ENCODE peak calls at places on chromosomes 3 and 15, in five cellular contexts. I is sigmoid colon, S is neural progenitor cell, G is tibial artery, F is cardiac muscle cell. R is an unnamed sample.

GRCh38 chr3:195147649-195148121 is 123.3 kb downstream of the XXYLT1 start:
- DNase-seq in I (peak), S (no peak), G (no peak), F (no peak), R (no peak)

GRCh38 chr15:88646088-88646405 is 7.2 kb downstream of the ISG20 start:
- DNase-seq in I (no peak), S (no peak), G (no peak), F (no peak), R (no peak)

GRCh38 chr15:55770261-55770660 is 27.3 kb upstream of the PRTG start:
- DNase-seq in I (no peak), S (no peak), G (no peak), F (no peak), R (no peak)

GRCh38 chr3:168088106-168088722 is 7.5 kb downstream of the GOLIM4 start:
- DNase-seq in I (no peak), S (peak), G (no peak), F (peak), R (peak)

GRCh38 chr3:138949002-138949418 is 2.0 kb downstream of the FOXL2NB start:
- DNase-seq in I (no peak), S (peak), G (no peak), F (no peak), R (no peak)

GRCh38 chr3:105868450-105868744 is 415 bp downstream of the CBLB start:
- DNase-seq in I (peak), S (peak), G (peak), F (peak), R (peak)

GRCh38 chr3:12975748-12976522 is 97.3 kb downstream of the IQSEC1 start:
- DNase-seq in I (no peak), S (no peak), G (no peak), F (no peak), R (no peak)

GRCh38 chr3:56667973-56668579 is 15.0 kb downstream of the TASOR start:
- DNase-seq in I (no peak), S (no peak), G (no peak), F (no peak), R (no peak)

GRCh38 chr3:105905328-105905727 is 36.5 kb upstream of the CBLB start:
- DNase-seq in I (no peak), S (no peak), G (no peak), F (no peak), R (no peak)

GRCh38 chr3:64440498-64440897 is 215.2 kb upstream of the PRICKLE2 start:
- DNase-seq in I (no peak), S (no peak), G (no peak), F (peak), R (no peak)

GRCh38 chr3:27095588-27096222 is 273.5 kb downstream of the NEK10 start:
- DNase-seq in I (no peak), S (no peak), G (no peak), F (no peak), R (no peak)

GRCh38 chr3:165815682-165816081 is 21.5 kb downstream of the BCHE start:
- DNase-seq in I (no peak), S (no peak), G (no peak), F (no peak), R (no peak)

GRCh38 chr3:159039286-159039685 is 237.4 kb downstream of the MFSD1 start:
- DNase-seq in I (no peak), S (no peak), G (no peak), F (no peak), R (no peak)

GRCh38 chr3:14145236-14145635 is 20.4 kb downstream of the TMEM43 start:
- DNase-seq in I (no peak), S (no peak), G (no peak), F (no peak), R (no peak)

GRCh38 chr3:142886938-142887337 is 1.9 kb downstream of the PCOLCE2 start:
- DNase-seq in I (no peak), S (no peak), G (no peak), F (no peak), R (peak)

GRCh38 chr15:89090791-89091666 is 2.8 kb downstream of the ABHD2 start:
- DNase-seq in I (peak), S (no peak), G (peak), F (peak), R (peak)

GRCh38 chr3:128215800-128216495 is 62.7 kb downstream of the EEFSEC start:
- DNase-seq in I (no peak), S (no peak), G (no peak), F (no peak), R (no peak)

GRCh38 chr3:38496131-38496910 is at the start of gene EXOG:
- DNase-seq in I (peak), S (peak), G (peak), F (peak), R (peak)

GRCh38 chr15:37550360-37551024 is 383.9 kb upstream of the TMCO5A start:
- DNase-seq in I (no peak), S (peak), G (peak), F (no peak), R (no peak)

GRCh38 chr3:195450731-195451229 is 8.0 kb upstream of the ACAP2 start:
- DNase-seq in I (peak), S (no peak), G (no peak), F (no peak), R (no peak)

GRCh38 chr3:50221413-50222168 is 14.4 kb upstream of the GNAI2 start:
- DNase-seq in I (no peak), S (peak), G (no peak), F (no peak), R (no peak)

GRCh38 chr3:108590443-108590842 is 921 bp downstream of the DZIP3 start:
- DNase-seq in I (no peak), S (peak), G (no peak), F (peak), R (no peak)

GRCh38 chr3:62670351-62670750 is 204.9 kb downstream of the CADPS start:
- DNase-seq in I (no peak), S (no peak), G (no peak), F (no peak), R (no peak)

GRCh38 chr3:11254876-11255275 is 17.3 kb upstream of the ATG7 start:
- DNase-seq in I (no peak), S (no peak), G (no peak), F (no peak), R (no peak)

GRCh38 chr3:149448331-149448831 is 26.1 kb upstream of the TM4SF4 start:
- DNase-seq in I (no peak), S (no peak), G (no peak), F (no peak), R (no peak)

GRCh38 chr3:128269131-128269775 is 116.0 kb downstream of the EEFSEC start:
- DNase-seq in I (peak), S (no peak), G (no peak), F (no peak), R (no peak)

GRCh38 chr3:59758672-59759071 is 708.8 kb upstream of the CFAP20DC start:
- DNase-seq in I (no peak), S (no peak), G (no peak), F (no peak), R (no peak)

GRCh38 chr3:143274291-143274690 is 154.7 kb downstream of the CHST2 start:
- DNase-seq in I (no peak), S (no peak), G (no peak), F (no peak), R (no peak)

GRCh38 chr3:189961525-189962161 is 159.1 kb downstream of the P3H2 start:
- DNase-seq in I (peak), S (peak), G (peak), F (peak), R (peak)

GRCh38 chr3:48999085-48999858 is 7.9 kb upstream of the WDR6 start:
- DNase-seq in I (no peak), S (no peak), G (no peak), F (no peak), R (no peak)

GRCh38 chr3:191557322-191557721 is 96.4 kb downstream of the PYDC2 start:
- DNase-seq in I (no peak), S (no peak), G (no peak), F (no peak), R (no peak)

GRCh38 chr3:55615039-55615693 is 128.1 kb upstream of the WNT5A start:
- DNase-seq in I (no peak), S (no peak), G (no peak), F (no peak), R (no peak)

GRCh38 chr3:108538083-108538482 is 27.7 kb upstream of the MYH15 start:
- DNase-seq in I (no peak), S (no peak), G (no peak), F (no peak), R (no peak)

GRCh38 chr3:177836671-177837070 is 639.4 kb upstream of the TBL1XR1 start:
- DNase-seq in I (no peak), S (no peak), G (no peak), F (no peak), R (no peak)

GRCh38 chr15:23564798-23565394 is 578 bp upstream of the MKRN3 start:
- DNase-seq in I (no peak), S (peak), G (no peak), F (no peak), R (no peak)

GRCh38 chr15:23567921-23568320 is 2.4 kb downstream of the MKRN3 start:
- DNase-seq in I (no peak), S (no peak), G (no peak), F (no peak), R (no peak)

GRCh38 chr15:23566070-23567050 is 886 bp downstream of the MKRN3 start:
- DNase-seq in I (no peak), S (no peak), G (no peak), F (no peak), R (no peak)

GRCh38 chr15:23561914-23562313 is 3.6 kb upstream of the MKRN3 start:
- DNase-seq in I (no peak), S (no peak), G (no peak), F (no peak), R (no peak)

DNA sequence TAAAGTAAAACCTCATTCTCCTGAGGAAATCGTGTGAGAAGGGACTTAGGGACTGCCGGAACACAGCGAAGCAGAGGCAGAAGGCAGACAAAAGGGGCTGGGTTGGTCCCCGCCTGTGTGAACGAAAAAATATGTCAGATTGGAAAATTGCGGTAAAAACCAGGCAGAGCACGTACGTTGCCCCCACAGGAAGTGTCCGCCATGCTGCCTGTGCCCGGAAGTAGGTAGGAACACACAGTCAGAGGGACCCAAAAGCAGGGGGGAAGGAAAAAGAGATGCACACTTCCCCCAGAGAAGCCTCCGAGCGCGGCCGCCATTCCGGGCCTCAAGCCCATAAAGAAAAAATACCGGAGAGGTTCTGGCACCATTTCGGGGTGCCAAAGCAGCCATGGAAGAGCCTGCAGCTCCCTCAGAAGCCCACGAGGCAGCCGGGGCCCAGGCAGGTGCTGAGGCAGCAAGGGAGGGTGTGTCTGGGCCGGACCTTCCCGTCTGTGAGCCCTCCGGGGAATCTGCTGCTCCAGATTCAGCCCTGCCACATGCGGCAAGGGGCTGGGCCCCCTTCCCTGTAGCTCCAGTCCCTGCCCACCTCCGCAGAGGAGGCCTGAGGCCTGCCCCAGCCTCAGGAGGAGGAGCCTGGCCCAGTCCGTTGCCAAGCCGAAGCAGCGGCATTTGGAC is at the start of gene MKRN3:
- DNase-seq in I (no peak), S (peak), G (no peak), F (no peak), R (peak)
- H3K4me3 ChIP-seq in I (peak), S (no peak), G (peak), F (no peak), R (peak)

DNA sequence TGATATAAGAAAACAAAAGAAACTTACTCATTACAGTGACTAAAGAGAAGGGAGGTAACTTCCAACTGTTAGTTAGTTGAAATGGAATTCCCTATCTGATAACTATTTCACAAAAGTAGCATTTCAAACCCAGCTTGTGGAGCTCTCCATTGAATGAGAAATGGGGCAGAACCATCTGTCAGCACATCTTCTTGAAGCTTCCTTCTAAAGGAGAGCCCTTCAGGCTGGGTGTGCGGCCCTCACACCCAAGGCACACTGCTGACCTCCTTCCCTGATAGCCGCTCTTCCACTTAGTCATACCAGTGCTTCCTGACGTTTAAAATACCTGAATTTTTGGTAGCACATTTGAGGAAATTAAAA is 28.1 kb upstream of the VEPH1 start:
- DNase-seq in I (no peak), S (no peak), G (no peak), F (no peak), R (no peak)
- H3K4me3 ChIP-seq in I (no peak), S (no peak), G (no peak), F (no peak), R (no peak)

GRCh38 chr3:119498188-119498987 is at the start of gene TIMMDC1:
- DNase-seq in I (peak), S (peak), G (peak), F (peak), R (peak)

GRCh38 chr3:119497824-119498187 is 541 bp upstream of the TIMMDC1 start:
- DNase-seq in I (no peak), S (peak), G (no peak), F (peak), R (peak)

GRCh38 chr3:119494597-119494996 is 3.8 kb upstream of the TIMMDC1 start:
- DNase-seq in I (no peak), S (no peak), G (no peak), F (no peak), R (peak)

DNA sequence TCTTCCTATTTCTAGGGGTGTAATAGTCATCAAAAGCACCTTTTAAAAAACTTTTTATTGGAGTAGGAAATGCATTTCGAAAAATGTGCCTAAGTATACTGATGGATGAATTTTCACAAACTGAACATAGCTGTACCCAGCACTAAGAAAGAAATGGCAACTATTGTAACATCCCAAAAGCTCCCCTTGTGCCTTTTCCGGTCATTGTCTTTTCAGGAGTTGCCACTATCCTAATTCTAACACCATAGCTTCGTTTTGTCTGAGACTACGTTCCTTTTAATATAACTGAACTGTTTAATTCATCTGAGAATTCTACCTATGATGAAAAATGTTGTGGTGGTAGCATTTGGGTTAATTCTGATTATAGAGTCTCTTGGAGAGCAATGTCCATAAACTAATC is 1.9 kb downstream of the TIMMDC1 start:
- DNase-seq in I (no peak), S (no peak), G (no peak), F (no peak), R (no peak)
- H3K4me3 ChIP-seq in I (peak), S (peak), G (no peak), F (peak), R (no peak)

GRCh38 chr15:90989040-90989768 is 5.1 kb downstream of the PRC1 start:
- DNase-seq in I (no peak), S (no peak), G (no peak), F (no peak), R (no peak)
- H3K4me3 ChIP-seq in I (no peak), S (no peak), G (no peak), F (no peak), R (no peak)